ENCODE peak calls at places on chromosomes 16 and 17, in ten cellular contexts. Z is activated CD8-positive, alpha-beta T cell treated with anti-CD3 and anti-CD28 coated beads for 36 hours; B is sigmoid colon; J is HuH-7.5; K is chondrocyte; Y is activated T-helper 2 cell treated with anti-CD3 and anti-CD28 coated beads, Interferon-gamma antibody, Interleukin-2, Interleukin-4, amounts not matched to agents 10 μg/mL and 5 μg/mL and 100 μg/mL, durations not matched to agents 14 hours and 24 hours and 36 hours; O is stimulated activated CD8-positive, alpha-beta memory T cell treated with anti-CD3 and anti-CD28 coated beads, Interleukin-2, amount 100 ng/mL, for 48 hours; F is cerebellar cortex; U is left lung; V is small intestine. R is an unnamed sample.
A peak's percentile ranks its signal among the peaks of the same experiment; 100 is the strongest.

GRCh38 chr17:1206016-1206787 is 26.4 kb upstream of the ABR start:
- DNase-seq in U (peak; percentile 82), Y (no peak), K (no peak), O (no peak), B (no peak), V (no peak), J (no peak), F (no peak), Z (no peak), R (peak; percentile 32)

GRCh38 chr17:55334285-55334684 is 69.5 kb downstream of the HLF start:
- DNase-seq in O (no peak), Y (no peak), U (no peak), J (no peak), B (no peak), Z (no peak), K (no peak), V (no peak), F (no peak), R (no peak)

GRCh38 chr16:78742501-78743283 is 643.2 kb downstream of the WWOX start:
- DNase-seq in K (no peak), J (no peak), Z (peak; percentile 82), B (no peak), V (peak; percentile 55), O (peak; percentile 65), Y (peak; percentile 68), F (no peak), U (peak; percentile 48), R (peak; percentile 76)

GRCh38 chr16:72937916-72938315 is 110.0 kb downstream of the ZFHX3 start:
- DNase-seq in U (no peak), F (no peak), Z (no peak), V (no peak), O (no peak), B (peak; percentile 56), K (no peak), J (no peak), Y (no peak), R (no peak)

GRCh38 chr16:87317766-87318121 is 552 bp upstream of the C16orf95 start:
- DNase-seq in Z (peak; percentile 68), O (peak; percentile 25), Y (peak; percentile 41), V (peak; percentile 74), U (peak; percentile 69), F (peak; percentile 45), B (peak; percentile 84), J (peak; percentile 84), K (no peak), R (peak; percentile 23)

GRCh38 chr17:37848690-37849616 is 75.3 kb upstream of the TBC1D3K start:
- DNase-seq in K (no peak), O (no peak), V (peak; percentile 11), Y (peak; percentile 33), U (no peak), Z (peak; percentile 54), J (no peak), B (no peak), F (no peak), R (peak; percentile 56)

GRCh38 chr17:83062818-83063671 is 16.4 kb upstream of the METRNL start:
- DNase-seq in U (peak; percentile 12), J (no peak), V (no peak), K (no peak), Y (no peak), F (no peak), B (peak; percentile 52), O (no peak), Z (no peak), R (no peak)

GRCh38 chr17:34363183-34363661 is at the start of gene CCL1:
- DNase-seq in O (no peak), J (no peak), V (no peak), Y (no peak), K (no peak), Z (no peak), U (no peak), F (no peak), B (no peak), R (no peak)

GRCh38 chr17:50123649-50124349 is 6.2 kb downstream of the SAMD14 start:
- DNase-seq in F (peak; percentile 67), O (no peak), B (no peak), Z (no peak), U (no peak), V (no peak), Y (no peak), J (no peak), K (no peak), R (no peak)

GRCh38 chr17:3919123-3919624 is 2.9 kb upstream of the P2RX1 start:
- DNase-seq in B (peak; percentile 77), J (no peak), O (no peak), Z (no peak), Y (no peak), U (no peak), K (no peak), F (no peak), V (no peak), R (no peak)

GRCh38 chr17:65593092-65593869 is 31.8 kb upstream of the AXIN2 start:
- DNase-seq in F (no peak), J (no peak), Z (peak; percentile 20), Y (no peak), V (no peak), U (no peak), B (no peak), K (no peak), O (no peak), R (no peak)

GRCh38 chr17:41002814-41003213 is 3.1 kb upstream of the KRTAP3-2 start:
- DNase-seq in B (no peak), K (no peak), F (no peak), U (no peak), Z (no peak), Y (no peak), O (no peak), J (no peak), V (no peak), R (no peak)

GRCh38 chr17:50683434-50684287 is 24.1 kb downstream of the ANKRD40 start:
- DNase-seq in V (no peak), Z (no peak), F (no peak), O (no peak), U (no peak), K (no peak), J (no peak), Y (no peak), B (peak; percentile 62), R (no peak)

GRCh38 chr17:65925606-65926307 is 266.2 kb downstream of the CEP112 start:
- DNase-seq in B (no peak), U (no peak), Y (no peak), J (no peak), V (no peak), K (no peak), F (no peak), Z (no peak), O (no peak), R (no peak)

GRCh38 chr17:82237746-82238561 is 9.1 kb downstream of the SLC16A3 start:
- DNase-seq in O (no peak), F (no peak), J (no peak), K (no peak), U (no peak), Z (no peak), V (no peak), Y (no peak), B (peak; percentile 67), R (no peak)

GRCh38 chr17:31788956-31789355 is 70.1 kb downstream of the COPRS start:
- DNase-seq in U (no peak), K (no peak), Y (no peak), F (no peak), Z (no peak), V (no peak), B (no peak), O (no peak), J (no peak), R (no peak)

GRCh38 chr17:66349549-66350245 is 47.3 kb downstream of the PRKCA start:
- DNase-seq in U (no peak), Z (no peak), B (no peak), Y (no peak), K (no peak), F (no peak), V (no peak), J (no peak), O (no peak), R (no peak)

GRCh38 chr17:59746849-59747445 is 39.5 kb downstream of the VMP1 start:
- DNase-seq in J (peak; percentile 11), F (peak; percentile 67), U (no peak), Z (no peak), B (no peak), V (peak; percentile 39), O (no peak), K (no peak), Y (no peak), R (peak; percentile 23)

GRCh38 chr17:36921131-36921851 is 16.0 kb upstream of the LHX1 start:
- DNase-seq in F (no peak), Y (no peak), O (peak; percentile 59), U (no peak), K (no peak), B (no peak), J (no peak), V (no peak), Z (peak; percentile 86), R (no peak)

GRCh38 chr17:245020-245419 is 63.6 kb upstream of the DOC2B start:
- DNase-seq in J (no peak), Z (no peak), F (no peak), O (no peak), Y (no peak), K (peak; percentile 18), U (peak; percentile 12), B (peak; percentile 36), V (no peak), R (no peak)

GRCh38 chr17:38605230-38605851 is 411 bp downstream of the SRCIN1 start:
- DNase-seq in K (no peak), U (no peak), O (no peak), F (peak; percentile 46), B (no peak), V (no peak), Z (no peak), J (peak; percentile 51), Y (no peak), R (no peak)

GRCh38 chr17:32943647-32944191 is 15.8 kb downstream of the TMEM98 start:
- DNase-seq in V (peak; percentile 89), Y (no peak), K (no peak), U (no peak), F (no peak), O (no peak), Z (no peak), B (peak; percentile 68), J (no peak), R (no peak)

GRCh38 chr17:1505586-1505985 is 10.8 kb downstream of the INPP5K start:
- DNase-seq in K (no peak), F (no peak), B (no peak), O (no peak), V (no peak), Z (no peak), U (no peak), J (no peak), Y (no peak), R (no peak)

GRCh38 chr16:88376835-88377726 is 5.7 kb upstream of the ZNF469 start:
- DNase-seq in U (peak; percentile 24), O (no peak), Z (no peak), B (peak; percentile 62), Y (no peak), V (no peak), J (no peak), K (peak; percentile 84), F (no peak), R (no peak)

GRCh38 chr16:30083216-30084055 is 7.6 kb downstream of the PPP4C start:
- DNase-seq in O (no peak), V (no peak), U (no peak), B (no peak), Y (no peak), J (no peak), Z (no peak), F (no peak), K (no peak), R (no peak)

GRCh38 chr16:85759136-85759535 is 8.2 kb upstream of the C16orf74 start:
- DNase-seq in Y (no peak), U (no peak), K (no peak), B (no peak), V (no peak), F (no peak), O (no peak), J (no peak), Z (no peak), R (no peak)

GRCh38 chr16:84957192-84957591 is 54.1 kb downstream of the ZDHHC7 start:
- DNase-seq in K (no peak), Y (no peak), V (no peak), B (no peak), F (no peak), Z (no peak), J (no peak), O (no peak), U (no peak), R (no peak)

GRCh38 chr16:50530277-50531236 is 17.6 kb upstream of the NKD1 start:
- DNase-seq in B (no peak), J (no peak), O (no peak), F (no peak), Z (no peak), V (no peak), K (no peak), Y (no peak), U (no peak), R (no peak)